ENCODE peak calls at places on chromosomes 1 and 21, in six cellular contexts. H is CD8-positive, alpha-beta T cell; O is fibroblast of pulmonary artery; A is cardiac fibroblast; R is HFF-Myc; K is WTC11. E is an unnamed sample.

GRCh38 chr1:54254055-54254454 is 54.1 kb downstream of the MRPL37 start:
- DNase-seq in A (peak; percentile 58), O (peak; percentile 45), H (no peak), R (no peak), K (no peak), E (peak; percentile 31)

GRCh38 chr1:54888080-54888733 is 1.2 kb upstream of the DHCR24 start:
- DNase-seq in K (no peak), H (no peak), O (no peak), R (no peak), A (no peak), E (no peak)

GRCh38 chr1:192700834-192701271 is 64.9 kb downstream of the RGS13 start:
- DNase-seq in O (peak; percentile 84), H (no peak), A (peak; percentile 87), K (no peak), R (peak; percentile 29), E (no peak)

GRCh38 chr21:31915566-31915965 is 42.7 kb downstream of the HUNK start:
- DNase-seq in K (no peak), A (no peak), H (no peak), O (no peak), R (no peak), E (no peak)

GRCh38 chr1:167057297-167057688 is 32.9 kb downstream of the GPA33 start:
- DNase-seq in A (peak; percentile 35), H (no peak), R (no peak), K (peak; percentile 55), O (peak; percentile 37), E (peak; percentile 49)

GRCh38 chr1:22289251-22289995 is 146.5 kb upstream of the WNT4 start:
- DNase-seq in A (no peak), R (no peak), K (no peak), H (no peak), O (peak; percentile 20), E (no peak)

GRCh38 chr1:41233708-41234107 is 8.4 kb downstream of the SCMH1 start:
- DNase-seq in R (no peak), K (no peak), H (no peak), A (no peak), O (no peak), E (no peak)

GRCh38 chr1:115828101-115829022 is 12.6 kb downstream of the NHLH2 start:
- DNase-seq in K (peak; percentile 57), R (no peak), A (no peak), O (peak; percentile 58), H (no peak), E (peak; percentile 52)

GRCh38 chr1:248114890-248115289 is 19.9 kb downstream of the OR2L13 start:
- DNase-seq in R (no peak), K (no peak), O (no peak), H (no peak), A (no peak), E (no peak)

GRCh38 chr1:183234660-183235476 is 48.8 kb downstream of the LAMC2 start:
- DNase-seq in H (no peak), A (peak; percentile 98), R (peak; percentile 89), O (peak; percentile 99), K (peak; percentile 56), E (peak; percentile 49)

GRCh38 chr1:29417971-29418370 is 181.6 kb downstream of the PTPRU start:
- DNase-seq in A (no peak), R (no peak), K (no peak), H (no peak), O (no peak), E (no peak)

GRCh38 chr21:40054403-40054802 is 187.2 kb downstream of the PCP4 start:
- DNase-seq in A (no peak), R (no peak), H (no peak), K (no peak), O (no peak), E (no peak)

GRCh38 chr1:201353186-201353940 is 24.1 kb downstream of the TNNT2 start:
- DNase-seq in R (no peak), H (no peak), O (no peak), A (no peak), K (peak; percentile 12), E (no peak)

GRCh38 chr1:29505537-29506220 is 269.4 kb downstream of the PTPRU start:
- DNase-seq in H (no peak), R (no peak), O (no peak), K (no peak), A (no peak), E (no peak)

GRCh38 chr1:245079021-245079609 is 75.7 kb upstream of the KIF26B start:
- DNase-seq in O (peak; percentile 87), R (no peak), A (peak; percentile 86), K (no peak), H (no peak), E (peak; percentile 12)

GRCh38 chr1:47696404-47696910 is 258.6 kb downstream of the FOXD2 start:
- DNase-seq in A (no peak), H (no peak), K (no peak), R (no peak), O (no peak), E (no peak)

GRCh38 chr1:107787299-107787698 is 177.7 kb downstream of the VAV3 start:
- DNase-seq in A (no peak), H (no peak), K (peak; percentile 48), R (no peak), O (no peak), E (peak; percentile 26)

GRCh38 chr1:109910123-109910962 is at the start of gene CSF1:
- DNase-seq in H (peak; percentile 24), A (peak; percentile 92), O (peak; percentile 95), R (peak; percentile 64), K (peak; percentile 55), E (peak; percentile 40)

GRCh38 chr1:64861611-64862010 is 104.7 kb downstream of the JAK1 start:
- DNase-seq in H (no peak), O (peak; percentile 23), A (peak; percentile 22), R (no peak), K (peak; percentile 69), E (peak; percentile 48)

GRCh38 chr1:245111073-245111472 is 43.7 kb upstream of the KIF26B start:
- DNase-seq in H (no peak), R (no peak), K (no peak), A (no peak), O (no peak), E (no peak)

GRCh38 chr1:98677288-98677687 is 15.8 kb downstream of the SNX7 start:
- DNase-seq in O (peak; percentile 20), H (no peak), K (no peak), A (peak; percentile 75), R (peak; percentile 82), E (no peak)

GRCh38 chr1:153678519-153679336 is at the start of gene NPR1:
- DNase-seq in O (peak; percentile 77), R (no peak), A (peak; percentile 48), H (no peak), K (peak; percentile 62), E (peak; percentile 49)

GRCh38 chr1:115727706-115728249 is 40.7 kb downstream of the CASQ2 start:
- DNase-seq in R (peak; percentile 84), H (no peak), A (peak; percentile 90), O (peak; percentile 94), K (no peak), E (no peak)

GRCh38 chr1:232635778-232636356 is 5.9 kb upstream of the SIPA1L2 start:
- DNase-seq in H (no peak), O (peak; percentile 76), R (peak; percentile 22), K (no peak), A (peak; percentile 72), E (no peak)

GRCh38 chr1:106721779-106722178 is 334.7 kb upstream of the PRMT6 start:
- DNase-seq in K (no peak), R (no peak), H (no peak), O (no peak), A (no peak), E (no peak)

GRCh38 chr1:34529935-34530859 is 224.7 kb upstream of the GJB5 start:
- DNase-seq in H (no peak), A (no peak), R (no peak), O (no peak), K (no peak), E (no peak)

GRCh38 chr21:46239817-46240325 is 11.3 kb upstream of the LSS start:
- DNase-seq in O (no peak), A (no peak), K (no peak), H (no peak), R (no peak), E (no peak)

GRCh38 chr1:117146570-117147340 is 25.2 kb upstream of the TRIM45 start:
- DNase-seq in A (peak; percentile 87), R (peak; percentile 59), K (no peak), O (peak; percentile 76), H (no peak), E (no peak)

GRCh38 chr1:114558548-114558947 is 22.9 kb downstream of the BCAS2 start:
- DNase-seq in R (no peak), A (peak; percentile 20), K (no peak), O (peak; percentile 28), H (no peak), E (no peak)
- TF ChIP-seq CTCF in R (no peak), A (peak; percentile 28), K (no peak), O (peak; percentile 36), H (peak; percentile 48), E (peak; percentile 41)

GRCh38 chr21:38626311-38626710 is 128.0 kb upstream of the ERG start:
- DNase-seq in K (no peak), H (no peak), R (no peak), O (no peak), A (no peak), E (no peak)

GRCh38 chr21:38631171-38631570 is 132.9 kb upstream of the ERG start:
- DNase-seq in O (peak; percentile 18), H (no peak), K (no peak), R (peak; percentile 30), A (peak; percentile 45), E (no peak)

GRCh38 chr21:38625000-38625399 is 126.7 kb upstream of the ERG start:
- DNase-seq in H (no peak), O (no peak), K (no peak), A (no peak), R (no peak), E (no peak)

GRCh38 chr21:38631676-38632075 is 133.4 kb upstream of the ERG start:
- DNase-seq in A (peak; percentile 35), O (no peak), K (no peak), R (no peak), H (no peak), E (no peak)

DNA sequence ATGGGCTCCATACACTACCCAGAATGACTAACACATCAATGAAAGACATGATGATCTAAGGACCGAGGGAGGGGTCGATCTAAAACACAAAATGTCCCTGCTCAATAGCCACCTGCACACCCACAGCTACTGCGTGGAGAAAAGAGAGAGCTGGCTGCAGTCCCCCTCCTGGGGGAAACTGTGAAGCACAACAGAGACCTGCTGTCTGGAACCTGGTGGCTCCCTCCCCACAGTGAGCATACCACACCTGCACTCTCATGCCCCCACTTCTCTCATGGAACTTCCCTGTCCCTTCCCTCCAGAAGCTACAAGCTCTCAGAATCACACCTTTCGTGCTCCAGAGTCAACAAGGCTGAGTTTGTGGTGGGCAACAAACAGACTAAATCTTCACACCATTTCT is 130.1 kb upstream of the ERG start:
- DNase-seq in R (no peak), O (no peak), A (no peak), H (no peak), K (peak; percentile 25), E (no peak)
- TF ChIP-seq CTCF in R (no peak), O (no peak), A (no peak), H (no peak), K (no peak), E (no peak)

GRCh38 chr1:90550616-90551406 is 166.3 kb downstream of the BARHL2 start:
- DNase-seq in H (no peak), R (no peak), A (no peak), K (peak; percentile 41), O (no peak), E (no peak)
- TF ChIP-seq CTCF in H (no peak), R (no peak), A (no peak), K (no peak), O (no peak), E (no peak)

GRCh38 chr1:168734946-168735345 is 5.9 kb upstream of the DPT start:
- DNase-seq in A (no peak), R (no peak), K (no peak), O (no peak), H (no peak), E (no peak)
- TF ChIP-seq CTCF in A (no peak), R (no peak), K (no peak), O (peak; percentile 15), H (no peak), E (no peak)

GRCh38 chr1:25802915-25803314 is 2.9 kb downstream of the SELENON start:
- DNase-seq in O (no peak), K (no peak), H (no peak), A (no peak), R (no peak), E (no peak)
- TF ChIP-seq CTCF in O (no peak), K (no peak), H (no peak), A (no peak), R (no peak), E (no peak)